ENCODE peak calls at places on chromosomes 4 and X, in four cellular contexts. One of them, this sample, is unnamed. For H3K79me2, the result is how much of the 10 kb centered on the place peaks cover.

GRCh38 chr4:8549352-8549931 is 30.8 kb upstream of the GPR78 start:
- DNase-seq in SK-N-SH: peak
- DNase-seq in H1: no peak
- DNase-seq in HepG2: no peak
- DNase-seq in this sample: no peak

GRCh38 chr4:185318679-185319078 is 77.0 kb downstream of the LRP2BP start:
- DNase-seq in SK-N-SH: no peak
- DNase-seq in H1: no peak
- DNase-seq in HepG2: peak
- DNase-seq in this sample: no peak

GRCh38 chr4:142348489-142349076 is 497.5 kb downstream of the INPP4B start:
- DNase-seq in HepG2: no peak
- DNase-seq in H1: no peak
- DNase-seq in SK-N-SH: no peak
- DNase-seq in this sample: no peak

GRCh38 chr4:7323872-7324650 is 110.7 kb downstream of the PSAPL1 start:
- DNase-seq in HepG2: peak
- DNase-seq in SK-N-SH: no peak
- DNase-seq in H1: no peak
- DNase-seq in this sample: no peak

GRCh38 chrX:19954707-19955106 is 36.2 kb downstream of the BCLAF3 start:
- DNase-seq in HepG2: no peak
- DNase-seq in H1: no peak
- DNase-seq in SK-N-SH: no peak
- DNase-seq in this sample: no peak

GRCh38 chrX:23826653-23827052 is 43.7 kb downstream of the SAT1 start:
- DNase-seq in SK-N-SH: no peak
- DNase-seq in H1: no peak
- DNase-seq in HepG2: peak
- DNase-seq in this sample: no peak

GRCh38 chr4:128519163-128519810 is 231.7 kb upstream of the PGRMC2 start:
- DNase-seq in HepG2: no peak
- DNase-seq in SK-N-SH: no peak
- DNase-seq in H1: no peak
- DNase-seq in this sample: no peak

GRCh38 chrX:41459714-41460113 is 12.6 kb downstream of the NYX start:
- DNase-seq in HepG2: no peak
- DNase-seq in SK-N-SH: no peak
- DNase-seq in H1: no peak
- DNase-seq in this sample: no peak

GRCh38 chr4:31983677-31984076 is 1263.5 kb downstream of the PCDH7 start:
- DNase-seq in SK-N-SH: no peak
- DNase-seq in H1: no peak
- DNase-seq in HepG2: no peak
- DNase-seq in this sample: no peak

GRCh38 chr4:176745902-176746301 is 46.8 kb downstream of the VEGFC start:
- DNase-seq in HepG2: no peak
- DNase-seq in SK-N-SH: no peak
- DNase-seq in H1: no peak
- DNase-seq in this sample: no peak

GRCh38 chrX:15745179-15745578 is 7.1 kb downstream of the CA5B start:
- DNase-seq in H1: no peak
- DNase-seq in HepG2: peak
- DNase-seq in SK-N-SH: no peak
- DNase-seq in this sample: no peak

GRCh38 chr4:176065365-176066249 is at the start of gene WDR17:
- DNase-seq in HepG2: no peak
- DNase-seq in H1: peak
- DNase-seq in SK-N-SH: peak
- DNase-seq in this sample: peak

GRCh38 chr4:139142097-139142496 is 34.9 kb downstream of the ELF2 start:
- DNase-seq in HepG2: no peak
- DNase-seq in SK-N-SH: no peak
- DNase-seq in H1: no peak
- DNase-seq in this sample: peak

GRCh38 chr4:3657917-3658913 is 108.0 kb upstream of the ADRA2C start:
- DNase-seq in HepG2: no peak
- DNase-seq in H1: no peak
- DNase-seq in SK-N-SH: peak
- DNase-seq in this sample: no peak

GRCh38 chr4:7403001-7403400 is 31.7 kb downstream of the PSAPL1 start:
- DNase-seq in H1: no peak
- DNase-seq in HepG2: no peak
- DNase-seq in SK-N-SH: no peak
- DNase-seq in this sample: no peak

GRCh38 chr4:173556398-173557131 is 26.5 kb upstream of the HAND2 start:
- DNase-seq in SK-N-SH: no peak
- DNase-seq in HepG2: no peak
- DNase-seq in H1: no peak
- DNase-seq in this sample: no peak

GRCh38 chrX:43655151-43655676 is 885 bp upstream of the MAOA start:
- DNase-seq in H1: no peak
- DNase-seq in SK-N-SH: peak
- DNase-seq in HepG2: no peak
- DNase-seq in this sample: no peak

GRCh38 chrX:155888139-155888538 is 7.0 kb downstream of the VAMP7 start:
- DNase-seq in HepG2: no peak
- DNase-seq in H1: no peak
- DNase-seq in SK-N-SH: no peak
- DNase-seq in this sample: no peak

GRCh38 chrX:71909956-71910355 is 689 bp upstream of the NHSL2 start:
- DNase-seq in HepG2: no peak
- DNase-seq in H1: no peak
- DNase-seq in SK-N-SH: no peak
- DNase-seq in this sample: no peak

GRCh38 chr4:140296335-140296753 is 77.1 kb upstream of the SCOC start:
- DNase-seq in SK-N-SH: peak
- DNase-seq in H1: no peak
- DNase-seq in HepG2: peak
- DNase-seq in this sample: no peak

GRCh38 chrX:39805825-39806224 is 291.9 kb downstream of the BCOR start:
- DNase-seq in SK-N-SH: no peak
- DNase-seq in H1: no peak
- DNase-seq in HepG2: no peak
- DNase-seq in this sample: no peak
- TF ChIP-seq TCF12 in SK-N-SH: no peak
- TF ChIP-seq TCF12 in H1: no peak
- TF ChIP-seq TCF12 in HepG2: no peak
- TF ChIP-seq TCF12 in this sample: no peak

GRCh38 chr4:40059362-40059761 is 2.7 kb downstream of the N4BP2 start:
- DNase-seq in H1: no peak
- DNase-seq in HepG2: no peak
- DNase-seq in SK-N-SH: no peak
- DNase-seq in this sample: no peak

GRCh38 chr4:40066651-40067050 is 10.0 kb downstream of the N4BP2 start:
- DNase-seq in H1: no peak
- DNase-seq in SK-N-SH: no peak
- DNase-seq in HepG2: no peak
- DNase-seq in this sample: no peak

GRCh38 chr4:40070387-40070786 is 13.7 kb downstream of the N4BP2 start:
- DNase-seq in HepG2: no peak
- DNase-seq in SK-N-SH: no peak
- DNase-seq in H1: no peak
- DNase-seq in this sample: no peak

GRCh38 chr4:40065010-40065409 is 8.4 kb downstream of the N4BP2 start:
- DNase-seq in HepG2: no peak
- DNase-seq in H1: no peak
- DNase-seq in SK-N-SH: no peak
- DNase-seq in this sample: no peak
- H3K79me2 ChIP-seq in HepG2: under half
- H3K79me2 ChIP-seq in H1: half or more
- H3K79me2 ChIP-seq in SK-N-SH: under half
- H3K79me2 ChIP-seq in this sample: under half

DNA sequence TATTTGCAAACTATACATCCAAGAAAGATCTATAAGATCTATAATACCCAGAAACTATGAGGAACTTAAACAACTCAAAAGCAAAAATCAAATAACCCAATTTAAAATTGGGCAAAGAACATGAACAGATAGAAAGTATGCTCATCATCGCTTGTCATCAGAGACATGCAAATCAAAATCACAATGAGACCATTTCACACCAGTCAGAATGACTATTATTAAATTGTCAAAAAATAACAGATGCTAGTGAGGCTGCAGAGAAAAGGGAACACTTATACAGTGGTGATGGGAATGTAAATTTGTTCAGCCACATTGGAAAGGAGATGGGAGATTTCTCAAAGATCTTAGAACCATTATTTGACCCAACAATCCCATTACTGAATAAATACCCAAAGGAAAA is 1451.7 kb upstream of the ADGRL3 start:
- DNase-seq in H1: no peak
- DNase-seq in HepG2: no peak
- DNase-seq in SK-N-SH: no peak
- DNase-seq in this sample: no peak
- TF ChIP-seq TCF12 in H1: no peak
- TF ChIP-seq TCF12 in HepG2: no peak
- TF ChIP-seq TCF12 in SK-N-SH: no peak
- TF ChIP-seq TCF12 in this sample: no peak

GRCh38 chrX:48685416-48685815 is 1.8 kb downstream of the WAS start:
- DNase-seq in HepG2: no peak
- DNase-seq in H1: no peak
- DNase-seq in SK-N-SH: no peak
- DNase-seq in this sample: no peak

GRCh38 chrX:48683411-48683982 is at the start of gene WAS:
- DNase-seq in SK-N-SH: no peak
- DNase-seq in H1: no peak
- DNase-seq in HepG2: no peak
- DNase-seq in this sample: peak

GRCh38 chrX:48688531-48689142 is 5.0 kb downstream of the WAS start:
- DNase-seq in H1: no peak
- DNase-seq in HepG2: no peak
- DNase-seq in SK-N-SH: no peak
- DNase-seq in this sample: no peak

GRCh38 chrX:48681539-48682183 is 1.9 kb upstream of the WAS start:
- DNase-seq in SK-N-SH: no peak
- DNase-seq in HepG2: no peak
- DNase-seq in H1: no peak
- DNase-seq in this sample: no peak

DNA sequence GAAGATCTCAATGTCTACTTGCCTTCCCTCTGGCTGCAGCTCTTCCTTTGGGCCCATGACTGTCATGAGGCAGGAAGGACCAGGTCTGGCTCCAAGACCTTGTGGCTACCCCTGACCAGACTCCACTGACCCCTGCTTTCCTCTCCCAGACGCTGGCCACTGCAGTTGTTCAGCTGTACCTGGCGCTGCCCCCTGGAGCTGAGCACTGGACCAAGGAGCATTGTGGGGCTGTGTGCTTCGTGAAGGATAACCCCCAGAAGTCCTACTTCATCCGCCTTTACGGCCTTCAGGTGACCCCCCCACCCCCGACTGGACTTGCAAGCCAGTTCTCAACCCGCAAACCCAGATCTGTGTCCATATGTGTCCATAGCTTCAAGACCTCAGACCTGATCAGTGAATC is 535 bp downstream of the WAS start:
- DNase-seq in HepG2: no peak
- DNase-seq in H1: no peak
- DNase-seq in SK-N-SH: no peak
- DNase-seq in this sample: no peak
- H3K79me2 ChIP-seq in HepG2: under half
- H3K79me2 ChIP-seq in H1: under half
- H3K79me2 ChIP-seq in SK-N-SH: under half
- H3K79me2 ChIP-seq in this sample: under half

GRCh38 chr4:16083217-16084191 is at the start of gene PROM1:
- DNase-seq in SK-N-SH: peak
- DNase-seq in H1: no peak
- DNase-seq in HepG2: peak
- DNase-seq in this sample: no peak
- TF ChIP-seq TCF12 in SK-N-SH: no peak
- TF ChIP-seq TCF12 in H1: no peak
- TF ChIP-seq TCF12 in HepG2: no peak
- TF ChIP-seq TCF12 in this sample: no peak

DNA sequence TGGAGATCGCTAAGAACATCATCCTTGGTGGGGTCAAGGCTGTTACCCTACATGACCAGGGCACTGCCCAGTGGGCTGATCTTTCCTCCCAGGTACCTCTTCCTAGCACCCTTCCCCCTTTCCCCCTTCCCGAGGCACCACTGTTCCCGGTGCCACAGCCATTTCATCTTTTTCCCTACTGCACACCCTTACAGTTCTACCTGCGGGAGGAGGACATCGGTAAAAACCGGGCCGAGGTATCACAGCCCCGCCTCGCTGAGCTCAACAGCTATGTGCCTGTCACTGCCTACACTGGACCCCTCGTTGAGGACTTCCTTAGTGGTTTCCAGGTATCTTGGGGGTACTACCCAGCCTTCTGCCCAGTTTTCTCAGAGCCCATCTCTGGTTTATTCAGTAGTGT is 5.7 kb downstream of the UBA1 start:
- DNase-seq in HepG2: no peak
- DNase-seq in H1: no peak
- DNase-seq in SK-N-SH: no peak
- DNase-seq in this sample: no peak
- H3K79me2 ChIP-seq in HepG2: under half
- H3K79me2 ChIP-seq in H1: under half
- H3K79me2 ChIP-seq in SK-N-SH: under half
- H3K79me2 ChIP-seq in this sample: under half

This sample was measured in GM12878.